ENCODE peak calls at places on chromosome 18, in seven cellular contexts. M, T, K, X, W, C and D are unnamed samples.

GRCh38 chr18:58212274-58212673 is 168.2 kb downstream of the NEDD4L start:
- DNase-seq in M (no peak), T (no peak), K (no peak), X (no peak), W (no peak), C (no peak), D (no peak)

GRCh38 chr18:44709297-44710117 is 28.8 kb downstream of the SETBP1 start:
- DNase-seq in M (peak), T (no peak), K (no peak), X (no peak), W (no peak), C (no peak), D (no peak)

GRCh38 chr18:13216732-13217465 is 1.7 kb upstream of the LDLRAD4 start:
- DNase-seq in M (peak), T (no peak), K (no peak), X (peak), W (peak), C (peak), D (no peak)

GRCh38 chr18:37529296-37529695 is 36.3 kb downstream of the CELF4 start:
- DNase-seq in M (no peak), T (no peak), K (no peak), X (no peak), W (no peak), C (no peak), D (no peak)

GRCh38 chr18:12238861-12239260 is 15.3 kb upstream of the CIDEA start:
- DNase-seq in M (peak), T (no peak), K (no peak), X (no peak), W (no peak), C (peak), D (peak)

GRCh38 chr18:55511277-55511676 is 76.7 kb downstream of the TCF4 start:
- DNase-seq in M (no peak), T (no peak), K (no peak), X (no peak), W (no peak), C (no peak), D (no peak)

GRCh38 chr18:23131693-23132319 is 3.5 kb upstream of the CABLES1 start:
- DNase-seq in M (peak), T (peak), K (peak), X (peak), W (peak), C (no peak), D (peak)

GRCh38 chr18:35039633-35040032 is 1.6 kb upstream of the MAPRE2 start:
- DNase-seq in M (no peak), T (no peak), K (no peak), X (no peak), W (no peak), C (no peak), D (peak)

GRCh38 chr18:26575865-26576217 is 27.5 kb upstream of the KCTD1 start:
- DNase-seq in M (no peak), T (no peak), K (no peak), X (peak), W (no peak), C (no peak), D (no peak)

GRCh38 chr18:59141294-59142068 is 1.8 kb downstream of the SEC11C start:
- DNase-seq in M (no peak), T (no peak), K (no peak), X (no peak), W (no peak), C (no peak), D (no peak)

GRCh38 chr18:32049393-32050161 is 31.0 kb downstream of the RNF125 start:
- DNase-seq in M (no peak), T (no peak), K (peak), X (peak), W (no peak), C (no peak), D (no peak)

GRCh38 chr18:1928711-1929110 is 642.6 kb downstream of the METTL4 start:
- DNase-seq in M (no peak), T (no peak), K (peak), X (no peak), W (no peak), C (no peak), D (no peak)

GRCh38 chr18:10170375-10170774 is 256.6 kb downstream of the VAPA start:
- DNase-seq in M (no peak), T (no peak), K (no peak), X (no peak), W (no peak), C (no peak), D (no peak)

GRCh38 chr18:48514786-48515185 is 24.0 kb upstream of the CTIF start:
- DNase-seq in M (no peak), T (no peak), K (no peak), X (no peak), W (no peak), C (no peak), D (no peak)

GRCh38 chr18:38750786-38751185 is 1185.2 kb upstream of the CELF4 start:
- DNase-seq in M (no peak), T (no peak), K (no peak), X (no peak), W (no peak), C (no peak), D (no peak)

GRCh38 chr18:44680271-44681038 is at the start of gene SETBP1:
- DNase-seq in M (peak), T (peak), K (peak), X (peak), W (peak), C (peak), D (peak)

GRCh38 chr18:79799619-79800352 is 2.0 kb downstream of the KCNG2 start:
- DNase-seq in M (no peak), T (no peak), K (no peak), X (no peak), W (no peak), C (no peak), D (no peak)

GRCh38 chr18:48303883-48304282 is 105.3 kb downstream of the ZBTB7C start:
- DNase-seq in M (no peak), T (no peak), K (no peak), X (no peak), W (no peak), C (no peak), D (no peak)

GRCh38 chr18:22210331-22210754 is 41.0 kb downstream of the GATA6 start:
- DNase-seq in M (peak), T (no peak), K (no peak), X (peak), W (no peak), C (no peak), D (peak)

GRCh38 chr18:73047688-73048087 is 179.9 kb upstream of the NETO1 start:
- DNase-seq in M (no peak), T (no peak), K (no peak), X (no peak), W (no peak), C (no peak), D (no peak)

GRCh38 chr18:74342416-74343043 is 26.9 kb downstream of the C18orf63 start:
- DNase-seq in M (peak), T (no peak), K (peak), X (peak), W (peak), C (no peak), D (peak)

GRCh38 chr18:56903686-56904085 is 243.2 kb upstream of the BOD1L2 start:
- DNase-seq in M (no peak), T (no peak), K (no peak), X (no peak), W (no peak), C (no peak), D (no peak)

DNA sequence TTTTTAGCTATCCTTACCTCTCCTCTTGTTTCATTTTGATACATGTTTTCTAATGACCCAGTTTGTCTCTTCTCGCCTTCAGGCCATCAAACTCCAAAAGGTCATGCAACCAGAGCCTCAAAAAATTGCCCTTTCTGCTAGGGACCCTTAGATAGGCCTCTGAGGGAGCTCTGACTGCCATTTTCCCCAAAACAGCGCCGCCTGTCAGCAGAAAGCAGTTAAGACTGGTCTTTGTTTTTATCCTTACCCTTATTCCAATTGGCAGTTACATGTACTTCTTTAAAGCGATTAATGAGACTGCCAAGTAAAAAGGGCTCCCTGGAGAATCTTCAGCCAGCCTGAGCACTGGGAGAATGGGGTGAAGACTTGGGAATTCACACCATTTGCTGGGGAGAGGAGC is 55.1 kb upstream of the RIT2 start:
- DNase-seq in M (no peak), T (peak), K (no peak), X (peak), W (no peak), C (no peak), D (no peak)
- H2BK5ac ChIP-seq in M (no peak), T (no peak), K (no peak), X (no peak), W (no peak), C (no peak), D (no peak)

GRCh38 chr18:77653792-77654191 is 404.1 kb downstream of the GALR1 start:
- DNase-seq in M (no peak), T (no peak), K (no peak), X (no peak), W (no peak), C (no peak), D (no peak)

GRCh38 chr18:77648415-77648814 is 398.8 kb downstream of the GALR1 start:
- DNase-seq in M (no peak), T (no peak), K (no peak), X (no peak), W (no peak), C (no peak), D (no peak)

GRCh38 chr18:77651441-77651840 is 401.8 kb downstream of the GALR1 start:
- DNase-seq in M (no peak), T (no peak), K (no peak), X (no peak), W (no peak), C (no peak), D (no peak)

GRCh38 chr18:77654302-77654701 is 404.7 kb downstream of the GALR1 start:
- DNase-seq in M (no peak), T (no peak), K (no peak), X (no peak), W (no peak), C (no peak), D (no peak)

DNA sequence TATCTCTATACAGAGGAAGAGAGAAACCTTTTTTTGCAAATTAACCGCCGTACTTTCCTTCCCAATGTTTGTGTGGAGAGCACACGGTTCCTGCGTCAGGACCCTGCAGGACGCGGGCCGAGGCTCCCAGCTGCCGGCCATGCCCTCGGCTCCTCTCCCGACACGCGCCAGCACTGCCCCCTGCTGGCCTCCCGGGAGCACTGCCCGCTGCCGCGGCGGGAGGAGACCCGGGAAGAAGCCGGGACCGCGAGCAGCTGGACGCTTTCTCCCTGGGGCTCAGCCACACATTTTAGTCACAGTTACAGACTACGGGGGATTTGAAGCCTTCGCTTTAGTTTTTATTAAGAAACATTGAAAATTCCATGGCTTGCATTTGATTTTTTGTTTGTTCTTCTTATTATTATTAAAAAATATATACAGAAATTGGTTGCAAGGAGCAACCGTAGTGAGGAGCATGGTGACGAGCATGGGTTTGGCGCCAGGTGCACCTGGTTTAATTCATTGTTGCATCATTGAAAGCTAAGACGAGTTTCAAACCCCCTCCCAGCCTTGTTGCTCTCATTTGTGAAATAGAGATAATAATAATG is 401.2 kb downstream of the GALR1 start:
- DNase-seq in M (peak), T (peak), K (no peak), X (peak), W (peak), C (peak), D (no peak)
- H2BK5ac ChIP-seq in M (no peak), T (no peak), K (no peak), X (no peak), W (no peak), C (no peak), D (no peak)

GRCh38 chr18:70463085-70463484 is 174.2 kb downstream of the SOCS6 start:
- DNase-seq in M (no peak), T (no peak), K (no peak), X (no peak), W (no peak), C (no peak), D (no peak)
- H2BK5ac ChIP-seq in M (no peak), T (no peak), K (no peak), X (no peak), W (no peak), C (no peak), D (no peak)

GRCh38 chr18:25058520-25058919 is 293.4 kb downstream of the ZNF521 start:
- DNase-seq in M (no peak), T (no peak), K (no peak), X (peak), W (no peak), C (no peak), D (no peak)

GRCh38 chr18:25061345-25061744 is 290.6 kb downstream of the ZNF521 start:
- DNase-seq in M (no peak), T (no peak), K (no peak), X (no peak), W (no peak), C (no peak), D (no peak)

GRCh38 chr18:25066536-25066935 is 285.4 kb downstream of the ZNF521 start:
- DNase-seq in M (peak), T (no peak), K (no peak), X (no peak), W (no peak), C (no peak), D (peak)

GRCh38 chr18:25067291-25068050 is 284.5 kb downstream of the ZNF521 start:
- DNase-seq in M (no peak), T (no peak), K (no peak), X (no peak), W (no peak), C (no peak), D (no peak)

DNA sequence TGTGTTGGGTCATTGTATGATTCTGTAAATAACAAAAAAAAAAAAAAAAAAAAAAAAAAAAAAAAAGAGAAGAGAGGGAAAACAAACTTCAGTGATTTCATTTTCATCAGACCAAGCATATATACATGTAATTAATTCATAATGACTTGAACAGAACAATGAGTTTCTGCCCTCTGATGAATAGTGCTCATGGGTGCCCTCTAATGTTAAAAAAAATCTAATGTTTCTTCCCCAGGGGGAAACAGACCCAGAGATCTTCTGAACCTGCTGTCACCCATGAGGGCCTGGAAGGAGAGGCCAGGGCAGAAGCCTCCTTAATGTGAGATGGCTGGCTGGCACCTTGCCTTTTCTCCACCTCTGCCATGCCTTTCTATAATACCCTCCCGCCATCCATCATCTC is 289.2 kb downstream of the ZNF521 start:
- DNase-seq in M (no peak), T (no peak), K (no peak), X (no peak), W (no peak), C (no peak), D (no peak)
- H2BK5ac ChIP-seq in M (no peak), T (no peak), K (no peak), X (no peak), W (no peak), C (no peak), D (no peak)

DNA sequence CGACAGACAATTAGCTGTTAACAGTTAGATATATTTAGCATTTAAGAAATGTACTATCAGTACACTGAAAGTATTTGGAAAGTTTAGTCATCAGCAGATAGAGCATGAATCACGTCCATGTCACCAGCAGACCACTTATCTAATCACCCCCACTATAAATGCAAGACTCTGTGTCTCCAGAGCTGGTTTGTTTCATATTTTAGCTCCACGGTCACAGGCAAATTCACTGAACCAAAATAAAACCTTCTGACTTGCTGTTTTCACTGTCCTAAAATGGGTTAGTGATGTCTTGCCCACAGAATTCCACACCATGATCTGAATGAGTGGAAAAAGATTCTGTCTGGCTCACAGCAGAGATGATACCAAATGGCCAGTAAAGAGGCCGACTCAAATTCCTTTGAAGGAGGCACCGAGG is 64.9 kb downstream of the CDH2 start:
- DNase-seq in M (peak), T (no peak), K (no peak), X (peak), W (no peak), C (no peak), D (peak)
- H2BK5ac ChIP-seq in M (no peak), T (no peak), K (no peak), X (peak), W (no peak), C (no peak), D (peak)

DNA sequence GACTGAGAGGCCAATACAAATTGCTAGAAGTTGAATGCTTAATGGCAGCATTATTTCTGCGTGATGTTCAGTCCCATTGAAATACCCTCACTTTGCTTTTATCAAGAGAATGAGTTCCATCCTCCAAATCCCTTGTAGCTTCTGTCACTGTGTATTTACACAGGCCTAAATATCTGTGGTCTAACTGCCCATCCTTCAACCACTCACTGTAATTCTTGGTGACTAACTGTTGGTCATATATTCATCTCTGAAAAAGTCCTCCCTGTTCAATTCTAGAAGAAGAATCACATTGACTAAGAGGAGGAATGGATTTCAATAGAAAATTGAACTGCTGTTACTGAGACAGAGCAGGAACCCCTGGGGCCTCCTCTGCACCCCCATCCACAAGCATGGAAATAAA is 74.2 kb upstream of the L3MBTL4 start:
- DNase-seq in M (no peak), T (no peak), K (no peak), X (no peak), W (no peak), C (no peak), D (peak)
- H2BK5ac ChIP-seq in M (no peak), T (no peak), K (no peak), X (no peak), W (no peak), C (peak), D (no peak)

DNA sequence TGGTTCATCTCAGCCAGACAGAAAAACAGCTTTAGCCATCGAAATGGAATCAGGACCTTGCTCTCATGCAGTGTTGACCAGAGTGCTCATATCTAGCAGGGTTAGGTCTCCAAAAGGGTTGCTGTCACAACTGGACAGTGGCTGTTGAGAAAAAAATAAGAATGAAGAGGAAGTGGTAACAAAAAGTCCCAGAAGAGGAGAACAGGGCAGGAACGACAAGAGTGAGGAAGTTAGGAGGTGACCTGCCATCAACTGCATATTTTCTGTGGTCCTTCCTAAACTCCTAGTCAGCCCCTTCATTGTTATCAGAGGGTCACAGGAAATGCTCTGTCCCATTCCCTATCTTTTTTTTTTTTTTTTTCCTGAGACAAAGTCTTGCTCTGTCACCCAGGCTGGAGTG is 188.1 kb upstream of the LINC00305 start:
- DNase-seq in M (no peak), T (no peak), K (no peak), X (no peak), W (no peak), C (no peak), D (no peak)
- H2BK5ac ChIP-seq in M (no peak), T (no peak), K (no peak), X (no peak), W (no peak), C (no peak), D (no peak)

GRCh38 chr18:51437280-51438271 is 240.1 kb upstream of the MEX3C start:
- DNase-seq in M (no peak), T (no peak), K (no peak), X (no peak), W (no peak), C (no peak), D (no peak)
- H2BK5ac ChIP-seq in M (no peak), T (no peak), K (no peak), X (no peak), W (no peak), C (no peak), D (no peak)